ENCODE peak calls at places on chromosomes 13 and 19, in four cellular contexts. I, U, C and K are unnamed samples.

GRCh38 chr19:2750739-2751437 is 11.1 kb upstream of the SLC39A3 start:
- DNase-seq in I (no peak), U (no peak), C (no peak), K (no peak)

GRCh38 chr19:34299576-34299975 is 45.2 kb downstream of the GARRE1 start:
- DNase-seq in U (no peak), I (peak; percentile 51), C (no peak), K (no peak)

GRCh38 chr19:42140125-42140754 is 8.0 kb upstream of the POU2F2 start:
- DNase-seq in U (no peak), C (no peak), I (peak; percentile 68), K (peak; percentile 89)

GRCh38 chr19:23305555-23305954 is 55.4 kb upstream of the ZNF724 start:
- DNase-seq in C (no peak), U (no peak), I (no peak), K (no peak)

GRCh38 chr13:109400625-109401257 is 385.6 kb downstream of the IRS2 start:
- DNase-seq in C (no peak), I (no peak), U (no peak), K (no peak)

GRCh38 chr13:51033431-51034185 is 77.5 kb downstream of the C13orf42 start:
- DNase-seq in I (no peak), C (no peak), U (no peak), K (no peak)

GRCh38 chr13:110576070-110576394 is 14.5 kb upstream of the RAB20 start:
- DNase-seq in I (no peak), U (no peak), C (no peak), K (no peak)

GRCh38 chr13:106587787-106588186 is 19.9 kb upstream of the ARGLU1 start:
- DNase-seq in I (no peak), C (peak; percentile 43), U (no peak), K (no peak)

GRCh38 chr13:36516225-36516624 is 83.9 kb downstream of the CCNA1 start:
- DNase-seq in C (no peak), I (no peak), U (no peak), K (no peak)

GRCh38 chr13:52994051-52994450 is 34.6 kb upstream of the OLFM4 start:
- DNase-seq in C (no peak), U (no peak), I (no peak), K (no peak)

GRCh38 chr13:52446265-52446664 is 4.2 kb downstream of the VPS36 start:
- DNase-seq in C (peak; percentile 78), U (no peak), I (no peak), K (no peak)

GRCh38 chr13:28983661-28984060 is 163.5 kb downstream of the MTUS2 start:
- DNase-seq in I (no peak), C (no peak), U (no peak), K (peak; percentile 28)

GRCh38 chr19:3061214-3062161 is 807 bp downstream of the TLE5 start:
- DNase-seq in I (no peak), C (no peak), U (no peak), K (peak; percentile 67)

GRCh38 chr13:109737606-109738005 is 48.8 kb downstream of the IRS2 start:
- DNase-seq in I (no peak), C (peak; percentile 69), U (no peak), K (no peak)

GRCh38 chr19:56377105-56377924 is 16.0 kb downstream of the ZNF582 start:
- DNase-seq in I (no peak), C (peak; percentile 55), U (no peak), K (no peak)

GRCh38 chr13:50593228-50593627 is 250.3 kb downstream of the DLEU7 start:
- DNase-seq in C (no peak), U (no peak), I (peak; percentile 18), K (no peak)

GRCh38 chr19:14495678-14496028 is 274 bp downstream of the GIPC1 start:
- DNase-seq in U (no peak), I (no peak), C (no peak), K (no peak)
- H3K27ac ChIP-seq in U (peak overlapping the region; percentile 58), I (no peak overlapping the region), C (peak overlapping the region; percentile 91), K (peak overlapping the region; percentile 85)

GRCh38 chr19:27722625-27723024 is 1490.3 kb downstream of the UQCRFS1 start:
- DNase-seq in C (no peak), I (no peak), U (no peak), K (no peak)
- H3K9me3 ChIP-seq in C (no peaks in the 10 kb centered on the region), I (peaks cover 1% of the 10 kb centered on the region), U (peaks cover 6% of the 10 kb centered on the region), K (peaks cover 22% of the 10 kb centered on the region)

DNA sequence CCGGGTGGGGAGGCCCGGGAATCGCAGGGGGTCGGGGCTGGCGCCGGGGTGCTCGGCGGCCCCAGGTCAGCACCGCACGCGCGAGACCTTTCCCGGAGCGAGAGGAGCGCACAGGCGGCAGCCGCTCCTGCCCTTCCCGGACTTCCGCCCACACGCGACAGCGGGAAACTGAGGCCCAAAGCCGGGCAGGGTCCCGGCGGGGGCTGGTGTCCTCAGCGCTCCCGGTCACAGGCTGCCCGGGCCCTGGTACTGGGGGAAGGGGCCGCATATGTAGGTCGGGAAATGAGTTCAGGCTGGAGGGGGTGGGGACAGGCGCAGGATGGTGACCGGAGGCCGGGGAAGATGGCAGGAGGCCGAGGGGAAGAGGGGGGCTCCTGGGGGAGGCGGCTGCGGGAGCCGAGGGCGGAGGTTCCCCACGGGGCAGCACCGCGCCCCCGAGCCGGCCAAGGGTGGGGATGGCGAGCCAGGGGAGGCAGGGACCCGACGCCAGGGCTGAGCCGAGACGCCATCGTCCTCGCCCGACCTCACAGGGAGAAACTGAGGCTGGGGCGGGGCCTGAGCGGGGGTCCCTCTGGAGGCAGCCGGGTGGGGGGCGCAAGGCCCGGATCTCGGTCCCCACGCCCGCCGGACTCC is 662 bp downstream of the CBARP start:
- DNase-seq in C (no peak), I (peak; percentile 35), U (no peak), K (peak; percentile 59)
- TF ChIP-seq EZH2 in C (no peak), I (no peak), U (no peak), K (no peak)

DNA sequence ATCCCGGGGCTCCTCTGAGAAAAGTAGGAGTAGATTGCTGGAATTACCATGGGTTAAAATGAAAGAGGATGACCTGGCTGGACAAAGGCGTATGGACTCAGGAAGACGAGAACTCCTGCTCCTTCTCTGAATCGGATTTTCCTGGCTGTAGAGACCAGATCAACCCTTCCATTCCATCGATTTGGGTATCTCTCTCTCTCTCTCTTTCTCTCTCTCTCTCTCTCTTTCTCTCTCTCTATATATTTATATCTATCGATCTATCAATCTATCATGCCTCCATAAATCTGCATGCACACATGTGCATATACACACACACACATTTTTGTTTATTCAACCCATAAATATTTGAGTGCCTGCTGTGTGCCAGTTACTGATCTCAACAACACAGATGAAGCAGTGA is 234.9 kb downstream of the LMO7 start:
- DNase-seq in I (no peak), C (no peak), U (no peak), K (no peak)
- H3K27ac ChIP-seq in I (no peak overlapping the region), C (no peak overlapping the region), U (no peak overlapping the region), K (peak overlapping the region; percentile 62)